ENCODE peak calls at places on chromosomes 12 and 14, in seven cellular contexts. O is astrocyte of the cerebellum; J is B cell; Q is CD8-positive, alpha-beta T cell; N is fibroblast of lung; S is WTC11; Z is HL-60. T is an unnamed sample.

GRCh38 chr14:102508774-102509743 is 517 bp downstream of the ANKRD9 start:
- DNase-seq in J (peak), Q (peak), Z (no peak), N (peak), S (no peak), O (no peak), T (no peak)

GRCh38 chr12:46830731-46831334 is 5.0 kb upstream of the SLC38A4 start:
- DNase-seq in Q (no peak), O (no peak), N (peak), J (no peak), S (peak), Z (no peak), T (peak)

GRCh38 chr12:108380382-108380781 is 41.3 kb upstream of the CMKLR1 start:
- DNase-seq in O (no peak), S (no peak), J (no peak), N (no peak), Q (no peak), Z (no peak), T (no peak)

GRCh38 chr12:6267007-6267721 is 43.3 kb upstream of the PLEKHG6 start:
- DNase-seq in Z (no peak), O (peak), J (no peak), S (no peak), Q (no peak), N (peak), T (no peak)

GRCh38 chr12:107670999-107671643 is 14.5 kb upstream of the PWP1 start:
- DNase-seq in S (peak), O (no peak), Z (peak), J (no peak), Q (peak), N (no peak), T (peak)

GRCh38 chr14:95770777-95771176 is 56.9 kb upstream of the TCL1A start:
- DNase-seq in Q (no peak), S (no peak), Z (no peak), O (no peak), J (no peak), N (no peak), T (no peak)

GRCh38 chr12:94712852-94713545 is 62.6 kb upstream of the TMCC3 start:
- DNase-seq in O (no peak), N (no peak), Z (no peak), J (no peak), S (no peak), Q (no peak), T (no peak)

GRCh38 chr12:84874125-84874824 is 38.3 kb downstream of the SLC6A15 start:
- DNase-seq in O (peak), J (no peak), N (peak), Z (peak), Q (no peak), S (no peak), T (no peak)

GRCh38 chr14:90111895-90112534 is 50.2 kb downstream of the KCNK13 start:
- DNase-seq in J (no peak), O (peak), Q (no peak), S (no peak), N (peak), Z (no peak), T (no peak)

GRCh38 chr12:109247831-109248654 is 61.0 kb downstream of the FOXN4 start:
- DNase-seq in S (no peak), Z (no peak), J (no peak), N (no peak), O (no peak), Q (no peak), T (no peak)

GRCh38 chr12:531951-532585 is 72.3 kb downstream of the B4GALNT3 start:
- DNase-seq in N (peak), O (no peak), S (no peak), Z (no peak), J (no peak), Q (no peak), T (no peak)

GRCh38 chr12:115320967-115321366 is 637.0 kb upstream of the TBX3 start:
- DNase-seq in Q (no peak), J (no peak), O (no peak), S (no peak), Z (no peak), N (no peak), T (no peak)

GRCh38 chr12:69284131-69284530 is 44.8 kb downstream of the CPSF6 start:
- DNase-seq in J (no peak), Q (peak), S (peak), Z (peak), O (peak), N (peak), T (peak)

GRCh38 chr12:52167578-52167977 is 24.2 kb downstream of the KRT80 start:
- DNase-seq in Q (no peak), O (no peak), Z (no peak), J (no peak), N (no peak), S (no peak), T (no peak)

GRCh38 chr14:58215191-58215914 is 15.4 kb downstream of the ACTR10 start:
- DNase-seq in N (no peak), Z (no peak), S (no peak), O (no peak), Q (no peak), J (no peak), T (no peak)

GRCh38 chr12:29317556-29318363 is 63.2 kb downstream of the ERGIC2 start:
- DNase-seq in S (peak), Q (peak), Z (peak), O (peak), J (peak), N (peak), T (peak)

GRCh38 chr14:24632336-24632735 is 1.7 kb downstream of the GZMB start:
- DNase-seq in Z (no peak), N (no peak), Q (no peak), S (no peak), J (no peak), O (no peak), T (no peak)

GRCh38 chr14:90159147-90159546 is 97.2 kb upstream of the PSMC1 start:
- DNase-seq in N (no peak), S (no peak), Z (no peak), J (no peak), Q (no peak), O (no peak), T (no peak)

GRCh38 chr14:22333408-22334274 is 255.4 kb downstream of the DAD1 start:
- DNase-seq in N (peak), Q (no peak), Z (no peak), J (no peak), S (no peak), O (peak), T (no peak)

GRCh38 chr14:67556671-67557070 is 23.6 kb downstream of the PLEKHH1 start:
- DNase-seq in J (no peak), Q (no peak), Z (no peak), N (no peak), S (no peak), O (no peak), T (no peak)

GRCh38 chr14:73478684-73479083 is 12.0 kb upstream of the RIOX1 start:
- DNase-seq in O (no peak), N (no peak), S (no peak), Q (no peak), J (no peak), Z (no peak), T (no peak)

GRCh38 chr12:56521590-56522371 is at the start of gene RBMS2:
- DNase-seq in Q (peak), O (peak), S (peak), N (peak), Z (peak), J (no peak), T (peak)

GRCh38 chr12:61188801-61189595 is 1071.2 kb upstream of the USP15 start:
- DNase-seq in J (no peak), Q (no peak), S (no peak), N (no peak), Z (no peak), O (no peak), T (no peak)

GRCh38 chr12:57332646-57333312 is 81.8 kb upstream of the STAC3 start:
- DNase-seq in Q (no peak), N (peak), O (no peak), Z (no peak), J (no peak), S (no peak), T (no peak)

GRCh38 chr12:124279846-124280360 is 15.0 kb upstream of the RFLNA start:
- DNase-seq in Q (no peak), J (no peak), Z (no peak), S (no peak), N (no peak), O (no peak), T (no peak)

GRCh38 chr14:87149583-87150354 is 843.2 kb downstream of the GALC start:
- DNase-seq in N (peak), S (peak), J (no peak), O (peak), Z (no peak), Q (no peak), T (no peak)

GRCh38 chr12:130617219-130617618 is 98.9 kb downstream of the RIMBP2 start:
- DNase-seq in N (no peak), J (no peak), S (no peak), O (no peak), Q (no peak), Z (no peak), T (no peak)

GRCh38 chr12:49974677-49975369 is 2.1 kb downstream of the AQP6 start:
- DNase-seq in O (no peak), J (no peak), S (no peak), N (no peak), Z (no peak), Q (no peak), T (no peak)

GRCh38 chr12:71591601-71592000 is 72.0 kb downstream of the ZFC3H1 start:
- DNase-seq in Q (no peak), Z (no peak), N (no peak), O (no peak), J (no peak), S (peak), T (no peak)

GRCh38 chr12:45671254-45671653 is 58.3 kb upstream of the ARID2 start:
- DNase-seq in Z (no peak), Q (no peak), S (no peak), O (no peak), J (no peak), N (peak), T (no peak)

GRCh38 chr14:73758392-73759182 is 44.4 kb upstream of the PNMA1 start:
- DNase-seq in Q (peak), J (peak), Z (peak), O (no peak), S (peak), N (peak), T (peak)

GRCh38 chr14:67071506-67071905 is 117.7 kb upstream of the GARIN2 start:
- DNase-seq in Z (no peak), O (no peak), S (no peak), Q (no peak), N (no peak), J (no peak), T (no peak)

GRCh38 chr12:93921511-93921910 is 226.9 kb upstream of the PLXNC1 start:
- DNase-seq in S (no peak), Q (no peak), Z (no peak), N (no peak), O (no peak), J (no peak), T (no peak)

GRCh38 chr14:72617391-72618011 is 276.4 kb downstream of the DPF3 start:
- DNase-seq in N (peak), J (no peak), O (peak), Z (no peak), S (no peak), Q (no peak), T (no peak)

GRCh38 chr14:72801381-72801812 is 92.5 kb downstream of the DPF3 start:
- DNase-seq in N (peak), Z (no peak), S (no peak), J (no peak), O (peak), Q (no peak), T (no peak)

GRCh38 chr12:63915105-63915830 is 70.8 kb downstream of the SRGAP1 start:
- DNase-seq in Q (no peak), S (no peak), O (no peak), J (no peak), Z (no peak), N (peak), T (no peak)

GRCh38 chr12:34396006-34396860 is 373.9 kb downstream of the ALG10 start:
- DNase-seq in Q (peak), N (no peak), S (no peak), Z (no peak), J (no peak), O (no peak), T (no peak)
- TF ChIP-seq CTCF in Q (no peak), N (no peak), S (no peak), Z (no peak), J (no peak), O (no peak), T (no peak)

GRCh38 chr12:27081668-27082091 is 698 bp downstream of the C12orf71 start:
- DNase-seq in O (no peak), N (no peak), S (peak), Z (no peak), Q (no peak), J (no peak), T (no peak)
- TF ChIP-seq CTCF in O (no peak), N (no peak), S (no peak), Z (no peak), Q (no peak), J (no peak), T (no peak)

DNA sequence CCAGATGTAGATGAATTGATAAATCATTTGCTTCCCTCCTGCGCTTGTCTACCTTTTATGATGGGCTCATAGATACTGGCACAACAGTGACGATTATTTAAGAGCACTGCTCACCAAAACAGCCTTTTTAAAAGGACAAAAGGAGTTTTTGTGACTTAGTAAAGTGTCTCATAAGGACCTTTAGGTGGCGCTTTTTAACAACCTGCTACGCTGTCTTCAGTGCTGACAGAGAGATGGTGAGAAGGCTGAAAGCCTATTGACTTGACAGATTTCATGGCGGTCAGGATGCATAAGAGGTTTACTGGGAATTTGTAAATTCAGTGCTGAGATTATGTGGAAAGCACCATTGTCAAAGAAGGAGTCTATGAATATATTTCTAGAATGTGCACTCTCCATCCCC is 87.6 kb downstream of the SLC15A5 start:
- DNase-seq in S (no peak), Q (no peak), N (peak), Z (peak), O (no peak), J (no peak), T (no peak)
- TF ChIP-seq CTCF in S (no peak), Q (no peak), N (no peak), Z (peak), O (peak), J (no peak), T (peak)

DNA sequence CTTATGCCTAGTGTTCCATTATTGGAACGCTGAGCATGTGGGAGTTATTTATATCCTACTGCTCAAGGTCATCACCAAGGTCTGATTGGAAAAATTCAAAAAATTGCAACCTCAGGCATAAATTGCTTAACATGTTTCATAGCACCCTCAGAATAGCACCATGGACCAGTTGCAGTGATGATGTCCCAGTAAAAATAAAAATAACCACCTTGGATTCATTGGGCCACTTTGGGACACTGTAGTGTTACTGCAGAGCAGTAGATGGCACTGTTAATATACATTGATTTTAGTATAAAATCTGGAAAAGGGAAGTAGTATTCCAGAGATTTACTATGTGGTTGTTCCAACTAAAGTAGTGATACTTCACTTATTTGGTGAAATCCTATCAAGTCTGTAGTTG is 31.0 kb upstream of the PTCSC3 start:
- DNase-seq in Q (no peak), O (no peak), N (no peak), Z (no peak), S (no peak), J (no peak), T (no peak)
- TF ChIP-seq CTCF in Q (no peak), O (no peak), N (peak), Z (no peak), S (no peak), J (no peak), T (peak)

GRCh38 chr14:92382677-92383076 is 59.7 kb downstream of the SLC24A4 start:
- DNase-seq in Q (no peak), J (no peak), Z (peak), S (no peak), O (no peak), N (no peak), T (no peak)
- TF ChIP-seq CTCF in Q (no peak), J (no peak), Z (peak), S (no peak), O (peak), N (no peak), T (peak)